ENCODE peak calls at places on chromosomes 2 and 18, in five cellular contexts. N, R, E, Q and D are unnamed samples.

GRCh38 chr2:223601932-223602676 is at the start of gene SCG2:
- DNase-seq in E (peak), N (peak), R (peak), Q (peak), D (peak)

GRCh38 chr2:223055140-223055539 is 3.1 kb downstream of the KCNE4 start:
- DNase-seq in R (peak), E (no peak), N (no peak), Q (no peak), D (no peak)

GRCh38 chr2:82795446-82795845 is 1663.6 kb downstream of the SUCLG1 start:
- DNase-seq in E (no peak), N (no peak), Q (no peak), R (no peak), D (no peak)

GRCh38 chr2:129877795-129878775 is 101.4 kb upstream of the RAB6C start:
- DNase-seq in E (no peak), Q (peak), R (peak), N (no peak), D (no peak)

GRCh38 chr2:2014251-2014761 is 270.0 kb upstream of the PXDN start:
- DNase-seq in Q (no peak), R (no peak), N (no peak), E (no peak), D (no peak)

GRCh38 chr2:54422072-54422581 is 34.0 kb upstream of the SPTBN1 start:
- DNase-seq in Q (no peak), E (no peak), N (no peak), R (no peak), D (no peak)

GRCh38 chr18:79393181-79393598 is 2.5 kb upstream of the NFATC1 start:
- DNase-seq in R (no peak), E (peak), Q (no peak), N (no peak), D (no peak)

GRCh38 chr2:55415300-55415699 is 4.4 kb downstream of the CCDC88A start:
- DNase-seq in R (no peak), Q (no peak), N (no peak), E (no peak), D (no peak)

GRCh38 chr18:68428026-68428425 is 286.9 kb downstream of the TMX3 start:
- DNase-seq in Q (no peak), R (no peak), N (no peak), E (no peak), D (no peak)

GRCh38 chr2:210792000-210792399 is 235.6 kb downstream of the CPS1 start:
- DNase-seq in E (no peak), N (no peak), R (peak), Q (no peak), D (no peak)

GRCh38 chr2:42493885-42494433 is at the start of gene KCNG3:
- DNase-seq in E (peak), N (no peak), R (peak), Q (peak), D (peak)

GRCh38 chr2:161170377-161170776 is 10.1 kb downstream of the TANK start:
- DNase-seq in R (no peak), N (no peak), Q (no peak), E (no peak), D (no peak)

GRCh38 chr2:202780514-202781021 is 91.0 kb downstream of the ICA1L start:
- DNase-seq in E (no peak), Q (no peak), R (no peak), N (no peak), D (no peak)

GRCh38 chr18:58615150-58616132 is 13.4 kb downstream of the ALPK2 start:
- DNase-seq in Q (no peak), R (peak), E (no peak), N (no peak), D (no peak)

GRCh38 chr2:15359716-15360531 is 201.2 kb downstream of the NBAS start:
- DNase-seq in N (no peak), Q (no peak), R (no peak), E (no peak), D (no peak)

GRCh38 chr2:208352644-208353567 is 53.7 kb upstream of the PTH2R start:
- DNase-seq in Q (no peak), E (no peak), N (no peak), R (peak), D (no peak)

GRCh38 chr2:133266075-133266925 is 302.0 kb downstream of the NCKAP5 start:
- DNase-seq in N (no peak), E (no peak), Q (peak), R (no peak), D (peak)

GRCh38 chr18:79400091-79400590 is 4.4 kb downstream of the NFATC1 start:
- DNase-seq in E (peak), N (peak), Q (peak), R (peak), D (no peak)

GRCh38 chr2:228426502-228427216 is 245.2 kb upstream of the SPHKAP start:
- DNase-seq in Q (no peak), R (no peak), N (no peak), E (no peak), D (no peak)

GRCh38 chr2:157413342-157414035 is 30.4 kb downstream of the CYTIP start:
- DNase-seq in E (no peak), N (no peak), Q (no peak), R (no peak), D (no peak)

GRCh38 chr2:157418215-157418614 is 25.7 kb downstream of the CYTIP start:
- DNase-seq in E (no peak), R (no peak), Q (no peak), N (no peak), D (no peak)

GRCh38 chr2:157411624-157412336 is 32.1 kb downstream of the CYTIP start:
- DNase-seq in E (no peak), R (no peak), N (no peak), Q (no peak), D (no peak)

GRCh38 chr2:157415632-157416101 is 28.2 kb downstream of the CYTIP start:
- DNase-seq in E (no peak), Q (no peak), N (no peak), R (peak), D (no peak)

DNA sequence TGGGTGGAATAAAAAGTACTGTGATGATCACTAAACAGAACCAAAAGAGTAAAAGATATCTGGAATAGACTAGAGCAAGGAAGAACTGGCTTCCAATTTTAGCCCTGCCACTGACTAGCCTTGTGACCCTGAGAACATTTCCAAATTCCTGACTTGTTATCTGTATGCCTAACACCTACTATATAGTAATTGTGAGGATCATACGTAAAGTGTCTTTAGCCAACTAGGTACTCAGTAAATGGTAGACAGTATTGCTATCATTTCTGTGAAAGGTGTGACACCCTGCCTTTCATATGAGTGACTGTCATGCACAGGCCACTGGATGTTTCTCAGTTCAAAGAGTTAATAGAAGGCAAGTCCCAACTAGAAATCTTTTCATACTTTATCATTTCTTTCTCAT is 29.8 kb downstream of the CYTIP start:
- DNase-seq in Q (no peak), R (no peak), E (no peak), N (no peak), D (no peak)
- TF ChIP-seq POLR2A in Q (no peak), R (no peak), E (no peak), N (no peak), D (no peak)

GRCh38 chr2:100924520-100925451 is 77.3 kb upstream of the RPL31 start:
- DNase-seq in R (peak), N (no peak), Q (no peak), E (peak), D (peak)
- TF ChIP-seq POLR2A in R (no peak), N (no peak), Q (no peak), E (peak), D (peak)

GRCh38 chr2:239717706-239718105 is 307.4 kb downstream of the NDUFA10 start:
- DNase-seq in Q (peak), N (peak), E (peak), R (no peak), D (peak)

GRCh38 chr2:239716009-239716408 is 309.1 kb downstream of the NDUFA10 start:
- DNase-seq in Q (no peak), N (no peak), E (no peak), R (no peak), D (no peak)

GRCh38 chr2:239717319-239717675 is 307.8 kb downstream of the NDUFA10 start:
- DNase-seq in Q (peak), N (peak), R (no peak), E (peak), D (peak)

GRCh38 chr2:239715606-239716005 is 309.5 kb downstream of the NDUFA10 start:
- DNase-seq in Q (peak), E (no peak), N (peak), R (no peak), D (peak)

GRCh38 chr2:239716536-239717318 is 308.4 kb downstream of the NDUFA10 start:
- DNase-seq in N (peak), E (peak), R (no peak), Q (peak), D (peak)
- TF ChIP-seq POLR2A in N (no peak), E (no peak), R (no peak), Q (no peak), D (no peak)

GRCh38 chr2:74440378-74441110 is 1.2 kb downstream of the RTKN start:
- DNase-seq in N (peak), R (peak), E (peak), Q (peak), D (peak)
- TF ChIP-seq POLR2A in N (no peak), R (peak), E (peak), Q (no peak), D (peak)

DNA sequence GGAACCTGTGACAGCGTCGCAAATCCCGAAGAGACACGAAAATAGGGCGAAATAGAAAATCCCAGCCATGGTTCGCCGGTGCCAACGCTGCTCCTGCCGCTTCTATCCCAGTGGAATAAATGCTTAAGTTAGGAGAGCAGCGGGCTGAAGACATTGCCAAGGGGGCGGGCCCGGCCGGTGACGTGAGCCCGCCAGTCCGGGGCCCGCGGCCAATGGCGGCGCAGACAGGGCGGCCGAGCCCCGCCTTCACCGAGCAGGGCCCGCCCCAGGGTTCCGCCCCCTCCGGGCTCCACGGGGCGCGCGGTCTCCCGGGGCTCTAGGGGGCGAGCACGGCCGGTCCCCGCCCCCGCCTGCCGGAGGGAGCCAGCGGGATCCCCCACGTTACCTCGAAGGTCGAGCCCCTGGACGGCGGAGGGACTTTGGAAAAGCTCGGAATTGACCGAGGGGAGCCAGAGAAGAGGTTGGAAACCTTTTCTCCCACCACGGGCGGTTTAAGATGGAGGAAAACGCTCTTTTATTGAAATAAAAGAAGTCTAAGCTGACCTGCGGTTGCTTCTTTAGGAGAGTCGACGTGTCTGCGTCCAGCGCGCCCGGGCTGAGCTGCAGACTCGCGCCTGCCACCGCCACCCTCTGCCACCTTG is at the start of gene EPHA4:
- DNase-seq in Q (peak), R (peak), N (peak), E (peak), D (peak)
- TF ChIP-seq POLR2A in Q (peak), R (peak), N (no peak), E (peak), D (peak)

DNA sequence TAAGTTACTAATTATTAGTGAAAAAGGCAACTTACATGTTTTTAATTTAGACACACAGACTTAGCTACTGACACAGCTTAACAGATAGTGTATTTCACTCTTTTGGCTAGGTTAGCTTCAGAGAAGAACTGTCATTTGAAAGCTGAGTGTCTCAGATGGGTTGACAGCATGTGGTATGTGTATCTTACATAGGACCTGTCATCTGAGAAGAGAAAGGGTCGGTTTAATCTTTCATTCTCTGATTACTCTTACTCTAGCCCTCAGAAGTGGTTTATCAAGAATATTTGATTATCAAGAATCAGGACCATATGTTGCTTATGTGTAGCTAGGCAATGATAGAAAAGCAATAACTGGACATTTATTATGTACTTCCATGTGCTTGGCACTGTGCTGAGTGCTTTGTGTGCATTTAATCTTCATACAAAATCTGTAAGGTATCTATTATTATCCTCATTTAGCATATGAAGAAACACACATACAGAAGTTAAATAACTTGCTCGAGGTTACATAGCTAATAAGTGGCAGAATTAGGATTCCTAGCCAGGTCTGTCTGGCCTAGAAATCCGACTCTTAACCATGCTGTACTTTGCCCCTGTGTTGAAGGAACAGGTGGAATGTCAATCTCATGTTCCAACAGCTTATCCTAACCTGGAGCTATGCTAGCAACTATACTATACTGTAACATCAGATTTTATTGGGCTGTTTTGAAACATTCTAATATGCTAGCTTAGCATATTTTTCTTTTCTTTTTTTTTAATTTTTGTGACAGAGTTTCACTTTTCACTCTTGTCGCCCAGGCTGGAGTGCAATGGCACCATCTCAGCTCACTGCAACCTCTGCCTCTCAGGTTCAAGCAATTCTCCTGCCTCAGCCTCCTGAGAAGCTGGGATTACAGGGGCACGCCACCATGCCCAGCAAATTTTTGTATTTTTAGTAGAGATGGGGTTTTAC is 28.4 kb downstream of the CFLAR start:
- DNase-seq in R (no peak), E (no peak), Q (no peak), N (no peak), D (no peak)
- TF ChIP-seq POLR2A in R (no peak), E (no peak), Q (no peak), N (no peak), D (no peak)